ENCODE peak calls at places on chromosomes 3 and 15, in four cellular contexts. A is breast epithelium, F is IMR-90, T is upper lobe of left lung. P is an unnamed sample.

GRCh38 chr3:138732465-138732864 is 102.3 kb downstream of the PIK3CB start:
- DNase-seq in T (no peak), F (no peak), A (no peak), P (no peak)

GRCh38 chr15:99142562-99142961 is 37.7 kb downstream of the SYNM start:
- DNase-seq in T (no peak), A (no peak), F (no peak), P (no peak)

GRCh38 chr3:149393355-149394165 is 16.1 kb upstream of the TM4SF1 start:
- DNase-seq in T (peak), F (peak), A (peak), P (no peak)

GRCh38 chr15:45454825-45455224 is 67.7 kb downstream of the SLC30A4 start:
- DNase-seq in A (peak), F (peak), T (peak), P (peak)

GRCh38 chr3:139934557-139935070 is 371 bp upstream of the CLSTN2 start:
- DNase-seq in F (no peak), A (no peak), T (peak), P (no peak)

GRCh38 chr15:63453181-63453905 is 51.0 kb upstream of the USP3 start:
- DNase-seq in F (no peak), A (no peak), T (no peak), P (no peak)

GRCh38 chr3:9600597-9600996 is 47.0 kb upstream of the LHFPL4 start:
- DNase-seq in F (no peak), T (peak), A (no peak), P (no peak)

GRCh38 chr15:71278989-71279756 is 163.9 kb downstream of the THSD4 start:
- DNase-seq in A (peak), T (peak), F (peak), P (no peak)

GRCh38 chr15:81940467-81941451 is 105.1 kb downstream of the MEX3B start:
- DNase-seq in A (no peak), T (no peak), F (peak), P (no peak)

GRCh38 chr15:58447244-58448010 is 15.6 kb downstream of the LIPC start:
- DNase-seq in A (no peak), F (peak), T (no peak), P (no peak)

GRCh38 chr3:175094344-175094743 is 235.2 kb downstream of the NAALADL2 start:
- DNase-seq in A (no peak), T (no peak), F (no peak), P (no peak)

GRCh38 chr3:58387650-58388546 is 45.7 kb downstream of the PDHB start:
- DNase-seq in F (no peak), A (no peak), T (no peak), P (no peak)

GRCh38 chr3:72446406-72447058 is 401.7 kb downstream of the SHQ1 start:
- DNase-seq in F (peak), T (peak), A (peak), P (no peak)

GRCh38 chr3:72448375-72448823 is 399.8 kb downstream of the SHQ1 start:
- DNase-seq in A (no peak), T (no peak), F (no peak), P (no peak)

GRCh38 chr3:72445827-72446405 is 402.3 kb downstream of the SHQ1 start:
- DNase-seq in F (peak), T (no peak), A (no peak), P (no peak)

GRCh38 chr3:72448858-72449257 is 399.4 kb downstream of the SHQ1 start:
- DNase-seq in T (no peak), F (no peak), A (no peak), P (no peak)

GRCh38 chr3:72447059-72447946 is 400.9 kb downstream of the SHQ1 start:
- DNase-seq in A (peak), F (peak), T (peak), P (peak)
- TF ChIP-seq POLR2A in A (no peak), F (peak), T (no peak), P (no peak)

GRCh38 chr15:78898540-78898939 is 25.9 kb downstream of the MORF4L1 start:
- DNase-seq in F (no peak), A (no peak), T (no peak), P (no peak)
- TF ChIP-seq POLR2A in F (no peak), A (no peak), T (no peak), P (peak)

DNA sequence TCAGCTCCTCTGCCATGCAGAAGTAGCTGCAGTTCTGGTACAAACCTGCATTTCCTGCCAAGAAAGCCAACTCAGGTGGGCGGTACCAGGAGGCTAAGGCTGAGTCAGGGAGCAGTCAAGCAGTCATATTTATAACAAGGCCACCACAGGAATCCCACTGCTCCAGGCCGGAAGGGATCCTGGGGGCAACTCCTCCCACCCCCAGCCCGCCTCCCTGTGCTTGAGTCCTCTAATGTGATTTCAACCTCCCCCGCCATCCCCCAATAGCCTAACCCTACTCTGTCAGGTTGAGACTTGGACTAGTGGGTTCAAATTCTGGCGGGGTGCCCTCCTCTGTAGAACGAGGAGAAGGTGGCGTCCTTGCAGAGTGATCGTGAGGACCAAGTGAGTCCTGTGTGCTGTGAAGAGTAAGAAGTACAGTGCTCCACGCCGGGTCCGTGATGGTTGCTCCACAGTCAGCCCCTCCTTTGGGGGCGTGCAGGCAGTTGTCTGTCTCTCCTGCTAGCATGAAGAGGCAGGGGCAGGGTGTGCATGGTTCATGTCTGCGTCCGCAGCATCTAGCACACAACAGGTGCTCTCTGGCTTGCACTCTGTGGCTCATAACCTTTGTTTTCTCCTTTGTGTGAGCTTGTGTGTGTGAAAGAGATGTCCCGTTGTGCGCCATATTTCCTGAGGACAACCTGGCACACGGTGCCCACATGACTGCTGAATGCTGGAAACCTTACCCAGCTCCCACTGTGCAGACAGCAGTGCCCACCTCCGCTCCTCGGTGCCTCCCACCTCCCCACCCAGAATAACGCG is 78.3 kb downstream of the SMAD6 start:
- DNase-seq in F (peak), A (no peak), T (no peak), P (no peak)
- TF ChIP-seq POLR2A in F (no peak), A (no peak), T (no peak), P (no peak)

GRCh38 chr3:50268703-50269451 is at the start of gene SEMA3B:
- DNase-seq in F (no peak), A (peak), T (peak), P (no peak)
- TF ChIP-seq POLR2A in F (no peak), A (no peak), T (no peak), P (no peak)

GRCh38 chr3:98730338-98730737 is 32.8 kb upstream of the ST3GAL6 start:
- DNase-seq in F (no peak), T (peak), A (no peak), P (peak)
- TF ChIP-seq POLR2A in F (no peak), T (no peak), A (no peak), P (peak)

GRCh38 chr15:26631894-26632293 is 141.0 kb downstream of the GABRB3 start:
- DNase-seq in T (no peak), F (no peak), A (no peak), P (no peak)

GRCh38 chr15:26628071-26628470 is 144.8 kb downstream of the GABRB3 start:
- DNase-seq in A (no peak), T (no peak), F (no peak), P (no peak)

GRCh38 chr15:26630857-26631256 is 142.0 kb downstream of the GABRB3 start:
- DNase-seq in A (no peak), T (no peak), F (no peak), P (no peak)

GRCh38 chr15:26632500-26632899 is 140.4 kb downstream of the GABRB3 start:
- DNase-seq in F (no peak), T (peak), A (no peak), P (no peak)

GRCh38 chr15:26628879-26629529 is 143.9 kb downstream of the GABRB3 start:
- DNase-seq in F (peak), T (peak), A (peak), P (no peak)
- TF ChIP-seq POLR2A in F (no peak), T (no peak), A (no peak), P (no peak)

DNA sequence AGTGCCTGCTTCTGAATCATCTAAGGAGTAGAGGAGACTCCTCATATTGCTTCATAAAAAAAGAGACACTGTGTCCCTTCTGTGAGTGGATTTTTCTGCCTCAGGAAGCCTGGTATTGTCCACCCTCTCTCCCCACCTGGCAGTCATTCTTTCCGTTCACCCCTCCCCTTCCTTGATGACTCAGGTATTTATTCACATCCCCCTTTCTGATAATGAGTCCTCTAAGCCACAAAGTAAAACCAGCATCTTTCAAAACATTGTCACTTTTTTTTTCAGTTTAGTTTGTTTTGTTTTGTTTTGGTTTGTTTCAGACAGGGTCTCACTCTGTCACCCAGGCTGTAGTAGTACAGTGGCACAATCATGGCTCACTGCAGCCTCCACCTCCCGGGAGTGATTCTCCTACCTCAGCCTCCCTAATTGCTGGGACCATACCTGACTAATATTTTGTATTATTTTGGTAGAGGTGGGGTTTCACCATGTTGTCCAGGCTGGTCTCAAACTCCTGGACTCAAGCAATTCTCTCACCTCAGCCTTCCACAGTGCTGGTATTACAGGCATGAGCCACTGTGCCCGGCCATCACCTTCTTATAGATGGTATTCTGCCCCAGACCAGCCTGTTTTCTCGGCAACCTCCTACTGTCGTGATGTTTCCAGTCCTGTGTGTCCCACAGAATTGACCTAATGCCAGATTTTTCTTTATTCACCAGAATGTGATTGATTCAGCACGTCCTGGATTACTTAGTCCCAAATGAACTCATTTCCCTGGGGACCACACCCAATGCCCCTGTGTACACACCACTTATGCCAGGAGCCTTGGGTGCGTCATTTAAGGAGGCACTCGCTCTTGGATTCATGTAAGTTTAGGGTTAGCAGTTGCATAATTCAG is 65.0 kb upstream of the UBE2E1 start:
- DNase-seq in A (no peak), F (no peak), T (peak), P (no peak)
- TF ChIP-seq POLR2A in A (no peak), F (no peak), T (no peak), P (no peak)

GRCh38 chr3:158644345-158644908 is at the start of gene GFM1:
- DNase-seq in T (peak), F (peak), A (peak), P (peak)

GRCh38 chr3:158652463-158652862 is 8.1 kb downstream of the GFM1 start:
- DNase-seq in A (no peak), T (no peak), F (no peak), P (no peak)

GRCh38 chr3:158651192-158651591 is 6.9 kb downstream of the GFM1 start:
- DNase-seq in A (no peak), T (no peak), F (no peak), P (no peak)

GRCh38 chr3:158649791-158650190 is 5.5 kb downstream of the GFM1 start:
- DNase-seq in T (no peak), F (no peak), A (no peak), P (no peak)
- TF ChIP-seq POLR2A in T (no peak), F (no peak), A (no peak), P (no peak)

P was measured in GM12891.